ENCODE peak calls at places on chromosomes 3 and 15, in seven cellular contexts. One of them, this sample, is unnamed.

GRCh38 chr3:153173758-153174516 is 11.9 kb downstream of the RAP2B start:
- DNase-seq in GM23248: peak; percentile 74
- DNase-seq in neural progenitor cell: no peak
- DNase-seq in Peyer's patch: no peak
- DNase-seq in lower lobe of right lung: no peak
- DNase-seq in astrocyte: peak; percentile 41
- DNase-seq in CD8-positive, alpha-beta T cell: no peak
- DNase-seq in this sample: peak; percentile 45

GRCh38 chr3:28139967-28140634 is 101.3 kb upstream of the CMC1 start:
- DNase-seq in GM23248: peak; percentile 12
- DNase-seq in neural progenitor cell: no peak
- DNase-seq in Peyer's patch: no peak
- DNase-seq in lower lobe of right lung: no peak
- DNase-seq in astrocyte: no peak
- DNase-seq in CD8-positive, alpha-beta T cell: no peak
- DNase-seq in this sample: no peak

GRCh38 chr3:184354121-184354728 is 7.2 kb downstream of the CLCN2 start:
- DNase-seq in GM23248: peak; percentile 44
- DNase-seq in neural progenitor cell: peak; percentile 69
- DNase-seq in Peyer's patch: no peak
- DNase-seq in lower lobe of right lung: peak; percentile 69
- DNase-seq in astrocyte: no peak
- DNase-seq in CD8-positive, alpha-beta T cell: peak; percentile 70
- DNase-seq in this sample: peak; percentile 65

GRCh38 chr15:85771276-85771675 is 23.4 kb downstream of the KLHL25 start:
- DNase-seq in GM23248: no peak
- DNase-seq in neural progenitor cell: no peak
- DNase-seq in Peyer's patch: no peak
- DNase-seq in lower lobe of right lung: no peak
- DNase-seq in astrocyte: no peak
- DNase-seq in CD8-positive, alpha-beta T cell: no peak
- DNase-seq in this sample: no peak

GRCh38 chr3:108132727-108133373 is 42.0 kb upstream of the CD47 start:
- DNase-seq in GM23248: peak; percentile 58
- DNase-seq in neural progenitor cell: peak; percentile 34
- DNase-seq in Peyer's patch: no peak
- DNase-seq in lower lobe of right lung: no peak
- DNase-seq in astrocyte: peak; percentile 60
- DNase-seq in CD8-positive, alpha-beta T cell: no peak
- DNase-seq in this sample: no peak

GRCh38 chr3:58341376-58341775 is 8.7 kb downstream of the PXK start:
- DNase-seq in GM23248: peak; percentile 22
- DNase-seq in neural progenitor cell: no peak
- DNase-seq in Peyer's patch: no peak
- DNase-seq in lower lobe of right lung: no peak
- DNase-seq in astrocyte: no peak
- DNase-seq in CD8-positive, alpha-beta T cell: no peak
- DNase-seq in this sample: no peak

GRCh38 chr3:1087066-1087555 is 5.7 kb upstream of the CNTN6 start:
- DNase-seq in GM23248: peak; percentile 88
- DNase-seq in neural progenitor cell: peak; percentile 36
- DNase-seq in Peyer's patch: no peak
- DNase-seq in lower lobe of right lung: peak; percentile 68
- DNase-seq in astrocyte: peak; percentile 95
- DNase-seq in CD8-positive, alpha-beta T cell: no peak
- DNase-seq in this sample: no peak

GRCh38 chr15:57580428-57580827 is 11.3 kb upstream of the MYZAP start:
- DNase-seq in GM23248: no peak
- DNase-seq in neural progenitor cell: no peak
- DNase-seq in Peyer's patch: no peak
- DNase-seq in lower lobe of right lung: no peak
- DNase-seq in astrocyte: no peak
- DNase-seq in CD8-positive, alpha-beta T cell: no peak
- DNase-seq in this sample: no peak

GRCh38 chr15:52699457-52699856 is 20.3 kb upstream of the ATOSA start:
- DNase-seq in GM23248: no peak
- DNase-seq in neural progenitor cell: peak; percentile 67
- DNase-seq in Peyer's patch: no peak
- DNase-seq in lower lobe of right lung: no peak
- DNase-seq in astrocyte: peak; percentile 2
- DNase-seq in CD8-positive, alpha-beta T cell: no peak
- DNase-seq in this sample: no peak

GRCh38 chr3:159366476-159366875 is 564.6 kb downstream of the MFSD1 start:
- DNase-seq in GM23248: no peak
- DNase-seq in neural progenitor cell: no peak
- DNase-seq in Peyer's patch: no peak
- DNase-seq in lower lobe of right lung: no peak
- DNase-seq in astrocyte: no peak
- DNase-seq in CD8-positive, alpha-beta T cell: no peak
- DNase-seq in this sample: no peak

GRCh38 chr15:25786040-25786439 is 77.1 kb downstream of the ATP10A start:
- DNase-seq in GM23248: no peak
- DNase-seq in neural progenitor cell: no peak
- DNase-seq in Peyer's patch: no peak
- DNase-seq in lower lobe of right lung: no peak
- DNase-seq in astrocyte: no peak
- DNase-seq in CD8-positive, alpha-beta T cell: no peak
- DNase-seq in this sample: no peak

GRCh38 chr3:188510366-188510765 is 356.4 kb downstream of the LPP start:
- DNase-seq in GM23248: peak; percentile 52
- DNase-seq in neural progenitor cell: no peak
- DNase-seq in Peyer's patch: no peak
- DNase-seq in lower lobe of right lung: no peak
- DNase-seq in astrocyte: peak; percentile 96
- DNase-seq in CD8-positive, alpha-beta T cell: no peak
- DNase-seq in this sample: no peak

GRCh38 chr3:33299395-33300081 is 22.3 kb downstream of the FBXL2 start:
- DNase-seq in GM23248: peak; percentile 79
- DNase-seq in neural progenitor cell: no peak
- DNase-seq in Peyer's patch: no peak
- DNase-seq in lower lobe of right lung: no peak
- DNase-seq in astrocyte: peak; percentile 90
- DNase-seq in CD8-positive, alpha-beta T cell: no peak
- DNase-seq in this sample: no peak

GRCh38 chr3:192246847-192247520 is 480.4 kb downstream of the FGF12 start:
- DNase-seq in GM23248: no peak
- DNase-seq in neural progenitor cell: no peak
- DNase-seq in Peyer's patch: no peak
- DNase-seq in lower lobe of right lung: no peak
- DNase-seq in astrocyte: no peak
- DNase-seq in CD8-positive, alpha-beta T cell: no peak
- DNase-seq in this sample: no peak

GRCh38 chr3:54670269-54671000 is 257.4 kb downstream of the LRTM1 start:
- DNase-seq in GM23248: no peak
- DNase-seq in neural progenitor cell: peak; percentile 44
- DNase-seq in Peyer's patch: no peak
- DNase-seq in lower lobe of right lung: no peak
- DNase-seq in astrocyte: no peak
- DNase-seq in CD8-positive, alpha-beta T cell: no peak
- DNase-seq in this sample: peak; percentile 48

GRCh38 chr3:153980252-153980590 is 141.0 kb upstream of the ARHGEF26 start:
- DNase-seq in GM23248: no peak
- DNase-seq in neural progenitor cell: no peak
- DNase-seq in Peyer's patch: peak; percentile 71
- DNase-seq in lower lobe of right lung: no peak
- DNase-seq in astrocyte: no peak
- DNase-seq in CD8-positive, alpha-beta T cell: no peak
- DNase-seq in this sample: no peak

GRCh38 chr3:100561459-100562158 is 47.8 kb upstream of the ADGRG7 start:
- DNase-seq in GM23248: peak; percentile 92
- DNase-seq in neural progenitor cell: peak; percentile 74
- DNase-seq in Peyer's patch: no peak
- DNase-seq in lower lobe of right lung: no peak
- DNase-seq in astrocyte: peak; percentile 76
- DNase-seq in CD8-positive, alpha-beta T cell: no peak
- DNase-seq in this sample: peak; percentile 48

GRCh38 chr3:57079221-57079831 is 18.9 kb downstream of the SPATA12 start:
- DNase-seq in GM23248: peak; percentile 60
- DNase-seq in neural progenitor cell: peak; percentile 81
- DNase-seq in Peyer's patch: peak; percentile 63
- DNase-seq in lower lobe of right lung: peak; percentile 56
- DNase-seq in astrocyte: no peak
- DNase-seq in CD8-positive, alpha-beta T cell: no peak
- DNase-seq in this sample: peak; percentile 80

GRCh38 chr3:48436477-48436787 is 3.5 kb downstream of the CCDC51 start:
- DNase-seq in GM23248: no peak
- DNase-seq in neural progenitor cell: no peak
- DNase-seq in Peyer's patch: no peak
- DNase-seq in lower lobe of right lung: no peak
- DNase-seq in astrocyte: no peak
- DNase-seq in CD8-positive, alpha-beta T cell: no peak
- DNase-seq in this sample: no peak

GRCh38 chr3:48436855-48437254 is 3.1 kb downstream of the CCDC51 start:
- DNase-seq in GM23248: no peak
- DNase-seq in neural progenitor cell: no peak
- DNase-seq in Peyer's patch: no peak
- DNase-seq in lower lobe of right lung: no peak
- DNase-seq in astrocyte: no peak
- DNase-seq in CD8-positive, alpha-beta T cell: no peak
- DNase-seq in this sample: no peak

GRCh38 chr3:48439820-48440589 is at the start of the genes CCDC51 and TMA7:
- DNase-seq in GM23248: peak; percentile 99
- DNase-seq in neural progenitor cell: peak; percentile 98
- DNase-seq in Peyer's patch: peak; percentile 99
- DNase-seq in lower lobe of right lung: peak; percentile 99
- DNase-seq in astrocyte: peak; percentile 87
- DNase-seq in CD8-positive, alpha-beta T cell: peak; percentile 99
- DNase-seq in this sample: peak; percentile 99

GRCh38 chr3:48435774-48436476 is 4.0 kb downstream of the CCDC51 start:
- DNase-seq in GM23248: peak; percentile 84
- DNase-seq in neural progenitor cell: peak; percentile 91
- DNase-seq in Peyer's patch: peak; percentile 91
- DNase-seq in lower lobe of right lung: peak; percentile 87
- DNase-seq in astrocyte: peak; percentile 50
- DNase-seq in CD8-positive, alpha-beta T cell: peak; percentile 88
- DNase-seq in this sample: peak; percentile 92

GRCh38 chr3:48437812-48438211 is 2.1 kb downstream of the CCDC51 start:
- DNase-seq in GM23248: no peak
- DNase-seq in neural progenitor cell: no peak
- DNase-seq in Peyer's patch: no peak
- DNase-seq in lower lobe of right lung: no peak
- DNase-seq in astrocyte: no peak
- DNase-seq in CD8-positive, alpha-beta T cell: no peak
- DNase-seq in this sample: no peak
- H3K4me1 ChIP-seq in GM23248: peaks cover 28% of the 10 kb centered on the region
- H3K4me1 ChIP-seq in neural progenitor cell: peaks cover 21% of the 10 kb centered on the region
- H3K4me1 ChIP-seq in Peyer's patch: peaks cover 16% of the 10 kb centered on the region
- H3K4me1 ChIP-seq in lower lobe of right lung: peaks cover 46% of the 10 kb centered on the region
- H3K4me1 ChIP-seq in astrocyte: peaks cover 23% of the 10 kb centered on the region
- H3K4me1 ChIP-seq in CD8-positive, alpha-beta T cell: peaks cover 23% of the 10 kb centered on the region
- H3K4me1 ChIP-seq in this sample: peaks cover 3% of the 10 kb centered on the region

GRCh38 chr3:187183903-187184302 is 13.4 kb upstream of the RTP1 start:
- DNase-seq in GM23248: peak; percentile 28
- DNase-seq in neural progenitor cell: no peak
- DNase-seq in Peyer's patch: no peak
- DNase-seq in lower lobe of right lung: no peak
- DNase-seq in astrocyte: no peak
- DNase-seq in CD8-positive, alpha-beta T cell: no peak
- DNase-seq in this sample: no peak
- H3K4me1 ChIP-seq in GM23248: peaks cover 34% of the 10 kb centered on the region
- H3K4me1 ChIP-seq in neural progenitor cell: peaks cover 20% of the 10 kb centered on the region
- H3K4me1 ChIP-seq in Peyer's patch: no peaks in the 10 kb centered on the region
- H3K4me1 ChIP-seq in lower lobe of right lung: no peaks in the 10 kb centered on the region
- H3K4me1 ChIP-seq in astrocyte: peaks cover 12% of the 10 kb centered on the region
- H3K4me1 ChIP-seq in CD8-positive, alpha-beta T cell: no peaks in the 10 kb centered on the region
- H3K4me1 ChIP-seq in this sample: peaks cover 20% of the 10 kb centered on the region

GRCh38 chr15:74403981-74404563 is 29.7 kb downstream of the SEMA7A start:
- DNase-seq in GM23248: no peak
- DNase-seq in neural progenitor cell: no peak
- DNase-seq in Peyer's patch: no peak
- DNase-seq in lower lobe of right lung: no peak
- DNase-seq in astrocyte: no peak
- DNase-seq in CD8-positive, alpha-beta T cell: no peak
- DNase-seq in this sample: no peak
- H3K4me1 ChIP-seq in GM23248: peaks cover 69% of the 10 kb centered on the region
- H3K4me1 ChIP-seq in neural progenitor cell: peaks cover 19% of the 10 kb centered on the region
- H3K4me1 ChIP-seq in Peyer's patch: peaks cover 41% of the 10 kb centered on the region
- H3K4me1 ChIP-seq in lower lobe of right lung: peaks cover 39% of the 10 kb centered on the region
- H3K4me1 ChIP-seq in astrocyte: peaks cover 86% of the 10 kb centered on the region
- H3K4me1 ChIP-seq in CD8-positive, alpha-beta T cell: peaks cover 51% of the 10 kb centered on the region
- H3K4me1 ChIP-seq in this sample: peaks cover 5% of the 10 kb centered on the region

GRCh38 chr15:99452728-99453643 is 112.8 kb upstream of the MEF2A start:
- DNase-seq in GM23248: no peak
- DNase-seq in neural progenitor cell: no peak
- DNase-seq in Peyer's patch: peak; percentile 67
- DNase-seq in lower lobe of right lung: peak; percentile 95
- DNase-seq in astrocyte: peak; percentile 51
- DNase-seq in CD8-positive, alpha-beta T cell: peak; percentile 11
- DNase-seq in this sample: no peak

GRCh38 chr15:99453646-99454045 is 112.1 kb upstream of the MEF2A start:
- DNase-seq in GM23248: no peak
- DNase-seq in neural progenitor cell: no peak
- DNase-seq in Peyer's patch: no peak
- DNase-seq in lower lobe of right lung: no peak
- DNase-seq in astrocyte: no peak
- DNase-seq in CD8-positive, alpha-beta T cell: peak; percentile 9
- DNase-seq in this sample: no peak

GRCh38 chr15:99455796-99456160 is 110.0 kb upstream of the MEF2A start:
- DNase-seq in GM23248: no peak
- DNase-seq in neural progenitor cell: no peak
- DNase-seq in Peyer's patch: no peak
- DNase-seq in lower lobe of right lung: no peak
- DNase-seq in astrocyte: no peak
- DNase-seq in CD8-positive, alpha-beta T cell: peak; percentile 5
- DNase-seq in this sample: no peak

GRCh38 chr15:99454107-99454809 is 111.5 kb upstream of the MEF2A start:
- DNase-seq in GM23248: no peak
- DNase-seq in neural progenitor cell: no peak
- DNase-seq in Peyer's patch: no peak
- DNase-seq in lower lobe of right lung: no peak
- DNase-seq in astrocyte: no peak
- DNase-seq in CD8-positive, alpha-beta T cell: peak; percentile 5
- DNase-seq in this sample: no peak

GRCh38 chr15:99454941-99455795 is 110.6 kb upstream of the MEF2A start:
- DNase-seq in GM23248: peak; percentile 98
- DNase-seq in neural progenitor cell: no peak
- DNase-seq in Peyer's patch: peak; percentile 55
- DNase-seq in lower lobe of right lung: peak; percentile 89
- DNase-seq in astrocyte: peak; percentile 97
- DNase-seq in CD8-positive, alpha-beta T cell: peak; percentile 6
- DNase-seq in this sample: no peak
- H3K4me1 ChIP-seq in GM23248: peaks cover 25% of the 10 kb centered on the region
- H3K4me1 ChIP-seq in neural progenitor cell: no peaks in the 10 kb centered on the region
- H3K4me1 ChIP-seq in Peyer's patch: peaks cover 3% of the 10 kb centered on the region
- H3K4me1 ChIP-seq in lower lobe of right lung: peaks cover 53% of the 10 kb centered on the region
- H3K4me1 ChIP-seq in astrocyte: peaks cover 47% of the 10 kb centered on the region
- H3K4me1 ChIP-seq in CD8-positive, alpha-beta T cell: peaks cover 22% of the 10 kb centered on the region
- H3K4me1 ChIP-seq in this sample: no peaks in the 10 kb centered on the region

GRCh38 chr15:81432179-81432578 is 58.2 kb upstream of the TMC3 start:
- DNase-seq in GM23248: no peak
- DNase-seq in neural progenitor cell: no peak
- DNase-seq in Peyer's patch: no peak
- DNase-seq in lower lobe of right lung: no peak
- DNase-seq in astrocyte: no peak
- DNase-seq in CD8-positive, alpha-beta T cell: no peak
- DNase-seq in this sample: no peak

GRCh38 chr15:81434882-81435281 is 60.9 kb upstream of the TMC3 start:
- DNase-seq in GM23248: no peak
- DNase-seq in neural progenitor cell: no peak
- DNase-seq in Peyer's patch: no peak
- DNase-seq in lower lobe of right lung: no peak
- DNase-seq in astrocyte: no peak
- DNase-seq in CD8-positive, alpha-beta T cell: no peak
- DNase-seq in this sample: no peak
- H3K4me1 ChIP-seq in GM23248: no peaks in the 10 kb centered on the region
- H3K4me1 ChIP-seq in neural progenitor cell: peaks cover 6% of the 10 kb centered on the region
- H3K4me1 ChIP-seq in Peyer's patch: no peaks in the 10 kb centered on the region
- H3K4me1 ChIP-seq in lower lobe of right lung: no peaks in the 10 kb centered on the region
- H3K4me1 ChIP-seq in astrocyte: no peaks in the 10 kb centered on the region
- H3K4me1 ChIP-seq in CD8-positive, alpha-beta T cell: no peaks in the 10 kb centered on the region
- H3K4me1 ChIP-seq in this sample: no peaks in the 10 kb centered on the region